ENCODE peak calls at places on chromosome 13, in six cellular contexts. A is foreskin fibroblast, I is PC-9, P is prostate gland, J is AG10803, X is LNCaP clone FGC. Y is an unnamed sample.

GRCh38 chr13:24053505-24054251 is 106.8 kb upstream of the SPATA13 start:
- DNase-seq in I (peak), X (peak), P (peak), A (peak), J (peak), Y (peak)

GRCh38 chr13:71789952-71790351 is 77.1 kb downstream of the DACH1 start:
- DNase-seq in A (peak), J (no peak), P (no peak), X (no peak), I (no peak), Y (peak)

GRCh38 chr13:103282571-103283450 is 216.6 kb upstream of the SLC10A2 start:
- DNase-seq in X (no peak), J (no peak), P (no peak), A (peak), I (peak), Y (peak)

GRCh38 chr13:76286178-76286577 is 600.0 kb downstream of the KCTD12 start:
- DNase-seq in X (no peak), I (no peak), P (no peak), A (peak), J (peak), Y (peak)

GRCh38 chr13:112905990-112906641 is 62.9 kb upstream of the MCF2L start:
- DNase-seq in P (peak), X (peak), I (peak), A (no peak), J (no peak), Y (no peak)

GRCh38 chr13:54536112-54536511 is 1507.5 kb downstream of the OLFM4 start:
- DNase-seq in J (no peak), P (no peak), A (no peak), X (peak), I (no peak), Y (no peak)

GRCh38 chr13:97125810-97126738 is 96.1 kb upstream of the MBNL2 start:
- DNase-seq in X (no peak), A (peak), I (peak), J (peak), P (no peak), Y (peak)

GRCh38 chr13:49791214-49791752 is 1.2 kb downstream of the KPNA3 start:
- DNase-seq in A (peak), I (peak), X (peak), P (peak), J (peak), Y (peak)

GRCh38 chr13:80083516-80084085 is 257.3 kb downstream of the SPRY2 start:
- DNase-seq in A (peak), P (no peak), J (peak), X (no peak), I (no peak), Y (peak)

GRCh38 chr13:81987159-81987558 is 1646.2 kb upstream of the SPRY2 start:
- DNase-seq in A (no peak), X (peak), I (no peak), P (no peak), J (no peak), Y (no peak)

GRCh38 chr13:52454459-52454824 is 836 bp upstream of the CKAP2 start:
- DNase-seq in A (peak), X (no peak), I (no peak), J (no peak), P (peak), Y (peak)

GRCh38 chr13:45042539-45042938 is 53.2 kb downstream of the GPALPP1 start:
- DNase-seq in X (no peak), J (peak), P (no peak), I (no peak), A (peak), Y (no peak)

GRCh38 chr13:53138369-53139036 is 109.9 kb downstream of the OLFM4 start:
- DNase-seq in A (peak), X (no peak), J (peak), P (no peak), I (no peak), Y (no peak)

GRCh38 chr13:71021810-71022422 is 845.1 kb downstream of the DACH1 start:
- DNase-seq in X (no peak), I (no peak), P (no peak), J (no peak), A (no peak), Y (no peak)

GRCh38 chr13:98344392-98344791 is 167.3 kb upstream of the RNF113B start:
- DNase-seq in P (no peak), I (no peak), X (no peak), J (no peak), A (no peak), Y (no peak)

GRCh38 chr13:31105020-31105800 is 56.5 kb downstream of the HSPH1 start:
- DNase-seq in P (no peak), A (peak), I (no peak), X (peak), J (no peak), Y (no peak)

GRCh38 chr13:108226184-108226583 is 8.0 kb downstream of the ABHD13 start:
- DNase-seq in X (no peak), J (no peak), I (no peak), P (no peak), A (no peak), Y (no peak)

GRCh38 chr13:42808572-42808971 is 27.2 kb downstream of the FAM216B start:
- DNase-seq in X (no peak), J (no peak), P (no peak), A (no peak), I (no peak), Y (no peak)

GRCh38 chr13:106133025-106133424 is 402.4 kb downstream of the EFNB2 start:
- DNase-seq in X (no peak), I (peak), P (no peak), A (peak), J (peak), Y (peak)

GRCh38 chr13:59458908-59459579 is 704.7 kb downstream of the DIAPH3 start:
- DNase-seq in J (peak), I (no peak), P (no peak), A (peak), X (no peak), Y (peak)

GRCh38 chr13:79380943-79381445 is 25.1 kb downstream of the RBM26 start:
- DNase-seq in J (no peak), X (no peak), P (no peak), I (no peak), A (no peak), Y (no peak)

GRCh38 chr13:102191951-102192461 is 209.8 kb downstream of the FGF14 start:
- DNase-seq in X (no peak), A (peak), I (no peak), J (no peak), P (no peak), Y (peak)

GRCh38 chr13:75219479-75220237 is 262.3 kb downstream of the TBC1D4 start:
- DNase-seq in I (peak), J (peak), X (no peak), A (peak), P (peak), Y (peak)

GRCh38 chr13:34189946-34190345 is 372.0 kb downstream of the RFC3 start:
- DNase-seq in A (no peak), X (no peak), P (no peak), I (no peak), J (no peak), Y (no peak)

GRCh38 chr13:75263741-75264407 is 218.1 kb downstream of the TBC1D4 start:
- DNase-seq in I (no peak), A (peak), X (no peak), J (peak), P (no peak), Y (peak)

GRCh38 chr13:67230774-67231480 is 791 bp upstream of the PCDH9 start:
- DNase-seq in A (peak), J (peak), P (peak), I (peak), X (no peak), Y (peak)

GRCh38 chr13:47337781-47338507 is 441.1 kb upstream of the HTR2A start:
- DNase-seq in A (peak), X (no peak), P (no peak), I (no peak), J (peak), Y (peak)

GRCh38 chr13:103799028-103799427 is 732.8 kb upstream of the SLC10A2 start:
- DNase-seq in P (no peak), I (no peak), A (no peak), J (no peak), X (peak), Y (no peak)

GRCh38 chr13:91375119-91375729 is 23.2 kb upstream of the GPC5 start:
- DNase-seq in P (no peak), X (no peak), J (peak), A (no peak), I (no peak), Y (peak)
- TF ChIP-seq CTCF in P (peak), X (peak), J (peak), A (peak), I (peak), Y (peak)

GRCh38 chr13:111893071-111893606 is 173.8 kb upstream of the SOX1 start:
- DNase-seq in A (no peak), P (no peak), X (no peak), I (no peak), J (no peak), Y (no peak)
- H3K4me3 ChIP-seq in A (no peak), P (no peak), X (no peak), I (no peak), J (no peak), Y (no peak)

GRCh38 chr13:68927387-68928026 is 1180.1 kb upstream of the ATXN8OS start:
- DNase-seq in P (no peak), A (no peak), X (peak), I (peak), J (no peak), Y (peak)
- TF ChIP-seq CTCF in P (peak), A (no peak), X (peak), I (peak), J (no peak), Y (peak)

DNA sequence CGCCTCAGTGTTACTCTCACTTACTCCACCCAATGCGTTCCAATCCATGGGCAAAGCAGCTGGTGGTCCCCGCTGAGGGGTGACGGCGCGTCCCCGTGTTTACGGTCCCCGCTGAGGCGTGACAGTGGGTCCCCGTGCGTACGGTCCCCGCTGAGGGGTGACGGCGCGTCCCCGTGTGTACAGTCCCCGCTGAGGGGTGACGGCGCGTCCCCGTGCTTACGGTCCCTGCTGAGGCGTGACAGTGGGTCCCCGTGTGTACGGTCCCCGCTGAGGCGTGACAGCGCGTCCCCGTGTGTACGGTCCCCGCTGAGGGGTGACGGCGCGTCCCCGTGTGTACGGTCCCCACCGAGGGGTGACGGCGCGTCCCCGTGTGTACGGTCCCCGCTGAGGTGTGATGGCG is 19.5 kb downstream of the CFAP97D2 start:
- DNase-seq in P (no peak), J (no peak), X (no peak), A (no peak), I (no peak), Y (no peak)
- H3K4me3 ChIP-seq in P (no peak), J (no peak), X (no peak), A (no peak), I (no peak), Y (no peak)

DNA sequence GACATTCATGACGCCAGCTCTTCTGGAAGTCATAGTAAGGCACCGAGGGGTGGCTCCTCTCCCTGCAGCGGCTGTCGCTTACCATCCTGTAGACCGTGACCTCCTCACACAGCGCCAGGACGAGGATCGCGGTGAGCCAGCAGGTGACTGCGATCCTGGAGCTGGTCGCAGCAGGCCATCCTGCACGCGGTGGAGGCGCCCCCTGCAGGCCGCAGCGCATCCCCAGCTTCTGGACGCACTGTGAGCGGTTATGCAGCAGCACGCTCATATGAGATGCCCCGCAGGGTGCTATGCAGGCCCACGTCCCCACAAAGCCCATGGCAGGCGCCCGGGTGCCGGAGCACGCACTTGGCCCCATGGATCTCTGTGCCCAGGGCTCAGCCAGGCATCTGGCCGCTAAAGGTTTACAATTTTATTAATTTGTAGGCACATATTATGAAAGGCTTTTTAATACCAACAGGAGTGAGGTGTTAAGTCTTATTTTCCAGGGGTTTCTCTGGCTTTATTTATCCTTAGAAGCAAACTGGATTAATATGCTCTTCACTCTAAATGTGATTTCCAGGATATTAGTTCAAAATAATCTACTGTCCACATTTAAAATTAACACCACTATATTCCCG is 35.6 kb upstream of the PSPC1 start:
- DNase-seq in I (no peak), A (peak), P (peak), X (no peak), J (no peak), Y (peak)
- TF ChIP-seq CTCF in I (peak), A (peak), P (peak), X (no peak), J (peak), Y (peak)

GRCh38 chr13:69947577-69947976 is 160.0 kb upstream of the ATXN8OS start:
- DNase-seq in I (no peak), P (no peak), A (no peak), X (no peak), J (no peak), Y (no peak)
- H3K4me3 ChIP-seq in I (no peak), P (no peak), A (no peak), X (no peak), J (no peak), Y (no peak)

GRCh38 chr13:114043421-114044053 is 69.7 kb upstream of the C13orf46 start:
- DNase-seq in J (peak), X (peak), I (no peak), A (peak), P (no peak), Y (peak)
- TF ChIP-seq CTCF in J (peak), X (peak), I (no peak), A (peak), P (no peak), Y (peak)

GRCh38 chr13:110330491-110331001 is 23.5 kb downstream of the COL4A2 start:
- DNase-seq in I (no peak), J (peak), A (peak), X (no peak), P (no peak), Y (peak)
- H3K4me3 ChIP-seq in I (no peak), J (no peak), A (peak), X (no peak), P (no peak), Y (peak)

GRCh38 chr13:28048768-28049167 is 51.6 kb downstream of the FLT3 start:
- DNase-seq in J (no peak), X (no peak), P (no peak), A (no peak), I (no peak), Y (no peak)

GRCh38 chr13:28046981-28047380 is 53.4 kb downstream of the FLT3 start:
- DNase-seq in P (no peak), J (peak), I (no peak), X (no peak), A (peak), Y (peak)

GRCh38 chr13:28049880-28050871 is 50.2 kb downstream of the FLT3 start:
- DNase-seq in P (no peak), I (no peak), J (no peak), A (no peak), X (no peak), Y (no peak)

GRCh38 chr13:28047784-28048388 is 52.5 kb downstream of the FLT3 start:
- DNase-seq in P (no peak), J (peak), A (no peak), X (no peak), I (no peak), Y (peak)

GRCh38 chr13:28049215-28049614 is 51.2 kb downstream of the FLT3 start:
- DNase-seq in P (no peak), A (no peak), I (no peak), X (no peak), J (no peak), Y (no peak)
- TF ChIP-seq CTCF in P (no peak), A (no peak), I (no peak), X (no peak), J (no peak), Y (no peak)